ENCODE peak calls at places on chromosome 15, in eight cellular contexts. C is spleen, S is HepG2, H is uterus, P is IMR-90, U is heart left ventricle, X is A549, A is endothelial cell of umbilical vein. I is an unnamed sample.

GRCh38 chr15:83123529-83123928 is 16.1 kb downstream of the TM6SF1 start:
- DNase-seq in C (no peak), S (no peak), H (no peak), P (no peak), U (no peak), X (no peak), A (no peak), I (no peak)

GRCh38 chr15:101027920-101028319 is 108.8 kb downstream of the LRRK1 start:
- DNase-seq in C (peak), S (no peak), H (peak), P (no peak), U (no peak), X (no peak), A (no peak), I (no peak)

GRCh38 chr15:69996842-69997478 is 100.8 kb downstream of the TLE3 start:
- DNase-seq in C (peak), S (no peak), H (no peak), P (no peak), U (no peak), X (no peak), A (no peak), I (no peak)

GRCh38 chr15:38254065-38254883 is 1.6 kb downstream of the SPRED1 start:
- DNase-seq in C (peak), S (peak), H (peak), P (peak), U (no peak), X (peak), A (peak), I (peak)

GRCh38 chr15:70761046-70761445 is 2.3 kb downstream of the UACA start:
- DNase-seq in C (no peak), S (no peak), H (no peak), P (no peak), U (no peak), X (no peak), A (no peak), I (no peak)

GRCh38 chr15:76386178-76386577 is 49.6 kb downstream of the ISL2 start:
- DNase-seq in C (no peak), S (no peak), H (no peak), P (peak), U (no peak), X (no peak), A (no peak), I (no peak)

GRCh38 chr15:68055224-68055705 is 1.1 kb downstream of the PIAS1 start:
- DNase-seq in C (no peak), S (no peak), H (no peak), P (peak), U (no peak), X (no peak), A (peak), I (peak)

GRCh38 chr15:67033521-67033920 is 31.9 kb upstream of the SMAD3 start:
- DNase-seq in C (peak), S (no peak), H (no peak), P (no peak), U (peak), X (no peak), A (no peak), I (no peak)

GRCh38 chr15:27412413-27412812 is 441.4 kb downstream of the GABRG3 start:
- DNase-seq in C (no peak), S (no peak), H (no peak), P (no peak), U (no peak), X (no peak), A (no peak), I (no peak)

GRCh38 chr15:31268911-31269784 is 57.5 kb upstream of the KLF13 start:
- DNase-seq in C (peak), S (no peak), H (peak), P (no peak), U (peak), X (no peak), A (no peak), I (no peak)

GRCh38 chr15:101025116-101025885 is 106.1 kb downstream of the LRRK1 start:
- DNase-seq in C (no peak), S (no peak), H (peak), P (no peak), U (no peak), X (no peak), A (no peak), I (no peak)

GRCh38 chr15:94234300-94234699 is 2.9 kb downstream of the MCTP2 start:
- DNase-seq in C (no peak), S (no peak), H (no peak), P (no peak), U (no peak), X (no peak), A (no peak), I (peak)

GRCh38 chr15:88484781-88485246 is 17.3 kb downstream of the MRPS11 start:
- DNase-seq in C (no peak), S (no peak), H (no peak), P (peak), U (no peak), X (no peak), A (no peak), I (no peak)

DNA sequence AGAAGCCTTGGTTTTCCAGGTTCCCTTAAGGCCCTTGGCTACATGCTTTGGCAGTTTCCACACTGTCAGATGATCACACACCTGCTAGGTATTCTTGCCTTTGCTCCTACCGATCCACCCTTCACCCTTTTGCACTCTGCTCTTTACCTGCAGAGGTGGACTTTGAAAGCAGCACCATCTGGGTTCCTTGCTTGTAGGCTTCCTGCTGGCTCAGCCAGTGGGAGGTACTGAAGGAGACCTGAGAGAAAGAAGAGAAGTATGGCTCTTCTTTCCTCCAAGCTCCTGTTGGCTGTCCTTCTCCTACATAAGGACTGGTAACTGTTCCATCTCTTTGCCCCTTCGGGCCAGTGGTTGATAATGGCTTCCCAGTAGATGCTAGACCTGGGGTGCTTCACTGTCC is 7.2 kb upstream of the ZNF592 start:
- DNase-seq in C (no peak), S (no peak), H (no peak), P (no peak), U (no peak), X (no peak), A (no peak), I (no peak)
- TF ChIP-seq POLR2A in C (no peak), S (no peak), H (no peak), P (no peak), U (no peak), X (no peak), A (no peak), I (no peak)

GRCh38 chr15:26083457-26084350 is 220.6 kb upstream of the ATP10A start:
- DNase-seq in C (no peak), S (no peak), H (no peak), P (no peak), U (no peak), X (no peak), A (no peak), I (no peak)

GRCh38 chr15:26087395-26087794 is 224.3 kb upstream of the ATP10A start:
- DNase-seq in C (no peak), S (no peak), H (no peak), P (peak), U (no peak), X (no peak), A (no peak), I (no peak)

GRCh38 chr15:26081758-26082068 is 218.6 kb upstream of the ATP10A start:
- DNase-seq in C (no peak), S (peak), H (no peak), P (no peak), U (no peak), X (peak), A (no peak), I (no peak)

GRCh38 chr15:26082833-26083174 is 219.7 kb upstream of the ATP10A start:
- DNase-seq in C (no peak), S (no peak), H (no peak), P (no peak), U (no peak), X (no peak), A (no peak), I (peak)

DNA sequence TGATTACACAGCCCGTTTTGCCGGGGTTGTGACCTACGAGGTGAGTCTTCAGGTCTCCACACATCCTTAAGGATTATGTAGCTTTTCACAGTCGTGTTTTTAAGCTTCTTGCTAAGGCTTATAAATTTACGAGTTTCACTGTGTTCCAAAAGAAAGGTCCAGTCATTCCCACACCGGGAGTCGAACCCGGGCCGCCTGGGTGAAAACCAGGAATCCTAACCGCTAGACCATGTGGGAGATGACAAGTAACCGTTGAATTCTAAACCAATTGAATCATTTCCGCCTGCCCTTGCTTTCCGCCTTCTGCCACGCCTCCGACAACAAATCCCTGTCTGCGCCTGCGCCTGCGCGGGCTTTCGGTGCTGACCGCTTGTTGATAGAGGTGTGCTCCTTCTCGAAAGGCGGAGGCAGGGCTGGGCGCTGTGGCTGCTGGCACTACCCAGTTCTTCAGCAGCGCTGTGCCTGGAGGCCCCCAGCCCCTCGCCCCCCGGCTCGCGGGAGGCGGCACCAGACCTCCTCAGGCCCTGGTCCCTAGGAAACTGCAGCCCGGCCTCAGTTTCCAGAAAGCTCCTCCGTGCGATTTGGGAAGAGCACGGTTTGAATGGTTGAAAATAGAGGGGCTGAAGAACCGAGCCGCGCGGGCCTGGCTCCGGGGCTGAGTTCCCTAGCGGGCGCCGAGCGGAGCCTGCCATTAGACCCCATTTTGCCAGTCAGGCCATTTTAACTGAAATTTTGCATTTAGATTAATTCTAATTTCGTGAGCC is 219.1 kb upstream of the ATP10A start:
- DNase-seq in C (peak), S (peak), H (peak), P (peak), U (peak), X (peak), A (peak), I (peak)
- TF ChIP-seq POLR2A in C (peak), S (peak), H (peak), P (no peak), U (peak), X (peak), A (no peak), I (peak)

GRCh38 chr15:77667835-77668234 is 35.1 kb upstream of the LINGO1 start:
- DNase-seq in C (no peak), S (no peak), H (no peak), P (no peak), U (no peak), X (no peak), A (no peak), I (no peak)

GRCh38 chr15:77665530-77666295 is 33.0 kb upstream of the LINGO1 start:
- DNase-seq in C (no peak), S (no peak), H (no peak), P (no peak), U (no peak), X (no peak), A (no peak), I (no peak)

GRCh38 chr15:77664428-77664827 is 31.7 kb upstream of the LINGO1 start:
- DNase-seq in C (no peak), S (no peak), H (no peak), P (no peak), U (no peak), X (no peak), A (no peak), I (no peak)

GRCh38 chr15:77666296-77666660 is 33.6 kb upstream of the LINGO1 start:
- DNase-seq in C (no peak), S (no peak), H (no peak), P (no peak), U (no peak), X (no peak), A (no peak), I (no peak)

GRCh38 chr15:77667351-77667750 is 34.6 kb upstream of the LINGO1 start:
- DNase-seq in C (no peak), S (no peak), H (no peak), P (no peak), U (no peak), X (no peak), A (no peak), I (no peak)
- TF ChIP-seq POLR2A in C (no peak), S (no peak), H (no peak), P (no peak), U (no peak), X (no peak), A (no peak), I (no peak)

GRCh38 chr15:63048115-63048985 is 5.8 kb downstream of the TPM1 start:
- DNase-seq in C (peak), S (peak), H (peak), P (peak), U (peak), X (peak), A (peak), I (peak)
- TF ChIP-seq POLR2A in C (peak), S (peak), H (peak), P (peak), U (peak), X (peak), A (peak), I (peak)